ENCODE peak calls at places on chromosome 17, in eight cellular contexts. One of them, this sample, is unnamed. For H3K27me3, the result is how much of the 10 kb centered on the place peaks cover.

GRCh38 chr17:75265614-75266314 is 4.1 kb downstream of the MRPS7 start:
- DNase-seq in heart left ventricle: no peak
- DNase-seq in lung: no peak
- DNase-seq in fibroblast of lung: no peak
- DNase-seq in CD4-positive, CD25-positive, alpha-beta regulatory T cell: no peak
- DNase-seq in upper lobe of right lung: no peak
- DNase-seq in dorsolateral prefrontal cortex: no peak
- DNase-seq in SK-N-SH: peak
- DNase-seq in this sample: no peak

GRCh38 chr17:43754947-43755346 is 3.6 kb downstream of the SOST start:
- DNase-seq in upper lobe of right lung: no peak
- DNase-seq in heart left ventricle: no peak
- DNase-seq in fibroblast of lung: no peak
- DNase-seq in CD4-positive, CD25-positive, alpha-beta regulatory T cell: no peak
- DNase-seq in SK-N-SH: no peak
- DNase-seq in dorsolateral prefrontal cortex: no peak
- DNase-seq in lung: no peak
- DNase-seq in this sample: no peak

GRCh38 chr17:3536736-3537135 is 20.9 kb downstream of the TRPV3 start:
- DNase-seq in fibroblast of lung: no peak
- DNase-seq in upper lobe of right lung: no peak
- DNase-seq in CD4-positive, CD25-positive, alpha-beta regulatory T cell: no peak
- DNase-seq in dorsolateral prefrontal cortex: no peak
- DNase-seq in SK-N-SH: no peak
- DNase-seq in heart left ventricle: no peak
- DNase-seq in lung: no peak
- DNase-seq in this sample: no peak

GRCh38 chr17:67608691-67609090 is 109.0 kb upstream of the NOL11 start:
- DNase-seq in dorsolateral prefrontal cortex: no peak
- DNase-seq in heart left ventricle: no peak
- DNase-seq in upper lobe of right lung: no peak
- DNase-seq in lung: no peak
- DNase-seq in SK-N-SH: no peak
- DNase-seq in fibroblast of lung: peak
- DNase-seq in CD4-positive, CD25-positive, alpha-beta regulatory T cell: no peak
- DNase-seq in this sample: peak

GRCh38 chr17:44198721-44199552 is 747 bp downstream of the ATXN7L3 start:
- DNase-seq in dorsolateral prefrontal cortex: no peak
- DNase-seq in heart left ventricle: peak
- DNase-seq in lung: peak
- DNase-seq in CD4-positive, CD25-positive, alpha-beta regulatory T cell: peak
- DNase-seq in upper lobe of right lung: peak
- DNase-seq in fibroblast of lung: peak
- DNase-seq in SK-N-SH: peak
- DNase-seq in this sample: peak

GRCh38 chr17:19343671-19344151 is 18.8 kb downstream of the B9D1 start:
- DNase-seq in fibroblast of lung: no peak
- DNase-seq in SK-N-SH: no peak
- DNase-seq in heart left ventricle: no peak
- DNase-seq in dorsolateral prefrontal cortex: peak
- DNase-seq in CD4-positive, CD25-positive, alpha-beta regulatory T cell: no peak
- DNase-seq in lung: no peak
- DNase-seq in upper lobe of right lung: peak
- DNase-seq in this sample: no peak

GRCh38 chr17:41496803-41497484 is 7.2 kb upstream of the KRT36 start:
- DNase-seq in upper lobe of right lung: peak
- DNase-seq in CD4-positive, CD25-positive, alpha-beta regulatory T cell: peak
- DNase-seq in heart left ventricle: peak
- DNase-seq in dorsolateral prefrontal cortex: no peak
- DNase-seq in lung: peak
- DNase-seq in fibroblast of lung: peak
- DNase-seq in SK-N-SH: peak
- DNase-seq in this sample: peak

GRCh38 chr17:77831497-77832179 is 126.9 kb upstream of the TNRC6C start:
- DNase-seq in fibroblast of lung: peak
- DNase-seq in SK-N-SH: peak
- DNase-seq in CD4-positive, CD25-positive, alpha-beta regulatory T cell: no peak
- DNase-seq in upper lobe of right lung: peak
- DNase-seq in dorsolateral prefrontal cortex: peak
- DNase-seq in lung: no peak
- DNase-seq in heart left ventricle: no peak
- DNase-seq in this sample: peak

GRCh38 chr17:6374271-6374691 is 60.6 kb downstream of the AIPL1 start:
- DNase-seq in CD4-positive, CD25-positive, alpha-beta regulatory T cell: no peak
- DNase-seq in fibroblast of lung: peak
- DNase-seq in SK-N-SH: no peak
- DNase-seq in upper lobe of right lung: no peak
- DNase-seq in dorsolateral prefrontal cortex: no peak
- DNase-seq in lung: no peak
- DNase-seq in heart left ventricle: no peak
- DNase-seq in this sample: no peak

GRCh38 chr17:63780507-63780906 is 6.5 kb downstream of the DDX42 start:
- DNase-seq in fibroblast of lung: peak
- DNase-seq in SK-N-SH: no peak
- DNase-seq in heart left ventricle: no peak
- DNase-seq in dorsolateral prefrontal cortex: no peak
- DNase-seq in lung: no peak
- DNase-seq in upper lobe of right lung: no peak
- DNase-seq in CD4-positive, CD25-positive, alpha-beta regulatory T cell: no peak
- DNase-seq in this sample: no peak

GRCh38 chr17:15912416-15912955 is 32.4 kb upstream of the ADORA2B start:
- DNase-seq in lung: no peak
- DNase-seq in SK-N-SH: no peak
- DNase-seq in fibroblast of lung: no peak
- DNase-seq in heart left ventricle: no peak
- DNase-seq in CD4-positive, CD25-positive, alpha-beta regulatory T cell: no peak
- DNase-seq in dorsolateral prefrontal cortex: no peak
- DNase-seq in upper lobe of right lung: no peak
- DNase-seq in this sample: no peak

GRCh38 chr17:75511610-75512575 is 3.4 kb downstream of the CASKIN2 start:
- DNase-seq in lung: peak
- DNase-seq in upper lobe of right lung: peak
- DNase-seq in dorsolateral prefrontal cortex: no peak
- DNase-seq in fibroblast of lung: no peak
- DNase-seq in heart left ventricle: peak
- DNase-seq in CD4-positive, CD25-positive, alpha-beta regulatory T cell: no peak
- DNase-seq in SK-N-SH: no peak
- DNase-seq in this sample: no peak

GRCh38 chr17:60586288-60586974 is 13.6 kb upstream of the PPM1D start:
- DNase-seq in SK-N-SH: no peak
- DNase-seq in heart left ventricle: no peak
- DNase-seq in CD4-positive, CD25-positive, alpha-beta regulatory T cell: no peak
- DNase-seq in lung: no peak
- DNase-seq in fibroblast of lung: no peak
- DNase-seq in upper lobe of right lung: no peak
- DNase-seq in dorsolateral prefrontal cortex: no peak
- DNase-seq in this sample: no peak

GRCh38 chr17:19544366-19544765 is 10.7 kb downstream of the SLC47A1 start:
- DNase-seq in dorsolateral prefrontal cortex: no peak
- DNase-seq in lung: no peak
- DNase-seq in CD4-positive, CD25-positive, alpha-beta regulatory T cell: no peak
- DNase-seq in SK-N-SH: no peak
- DNase-seq in heart left ventricle: no peak
- DNase-seq in upper lobe of right lung: no peak
- DNase-seq in fibroblast of lung: no peak
- DNase-seq in this sample: no peak

GRCh38 chr17:38324732-38325131 is 19.0 kb downstream of the GPR179 start:
- DNase-seq in upper lobe of right lung: no peak
- DNase-seq in SK-N-SH: no peak
- DNase-seq in heart left ventricle: no peak
- DNase-seq in lung: no peak
- DNase-seq in dorsolateral prefrontal cortex: no peak
- DNase-seq in CD4-positive, CD25-positive, alpha-beta regulatory T cell: no peak
- DNase-seq in fibroblast of lung: no peak
- DNase-seq in this sample: no peak

GRCh38 chr17:69466905-69467630 is 52.6 kb downstream of the MAP2K6 start:
- DNase-seq in CD4-positive, CD25-positive, alpha-beta regulatory T cell: no peak
- DNase-seq in upper lobe of right lung: no peak
- DNase-seq in fibroblast of lung: peak
- DNase-seq in lung: no peak
- DNase-seq in heart left ventricle: no peak
- DNase-seq in SK-N-SH: peak
- DNase-seq in dorsolateral prefrontal cortex: no peak
- DNase-seq in this sample: peak

GRCh38 chr17:32928527-32929287 is 754 bp downstream of the TMEM98 start:
- DNase-seq in CD4-positive, CD25-positive, alpha-beta regulatory T cell: no peak
- DNase-seq in upper lobe of right lung: no peak
- DNase-seq in fibroblast of lung: peak
- DNase-seq in dorsolateral prefrontal cortex: no peak
- DNase-seq in heart left ventricle: no peak
- DNase-seq in lung: no peak
- DNase-seq in SK-N-SH: no peak
- DNase-seq in this sample: no peak

GRCh38 chr17:31506517-31506916 is 115.0 kb downstream of the RAB11FIP4 start:
- DNase-seq in dorsolateral prefrontal cortex: no peak
- DNase-seq in fibroblast of lung: no peak
- DNase-seq in lung: no peak
- DNase-seq in SK-N-SH: no peak
- DNase-seq in upper lobe of right lung: no peak
- DNase-seq in heart left ventricle: no peak
- DNase-seq in CD4-positive, CD25-positive, alpha-beta regulatory T cell: no peak
- DNase-seq in this sample: no peak

GRCh38 chr17:80871341-80871740 is 120.3 kb upstream of the CHMP6 start:
- DNase-seq in fibroblast of lung: no peak
- DNase-seq in lung: no peak
- DNase-seq in SK-N-SH: no peak
- DNase-seq in dorsolateral prefrontal cortex: no peak
- DNase-seq in heart left ventricle: peak
- DNase-seq in upper lobe of right lung: no peak
- DNase-seq in CD4-positive, CD25-positive, alpha-beta regulatory T cell: no peak
- DNase-seq in this sample: no peak

GRCh38 chr17:14310101-14310500 is 9.2 kb downstream of the HS3ST3B1 start:
- DNase-seq in fibroblast of lung: no peak
- DNase-seq in heart left ventricle: no peak
- DNase-seq in upper lobe of right lung: no peak
- DNase-seq in dorsolateral prefrontal cortex: no peak
- DNase-seq in CD4-positive, CD25-positive, alpha-beta regulatory T cell: no peak
- DNase-seq in SK-N-SH: no peak
- DNase-seq in lung: no peak
- DNase-seq in this sample: no peak

GRCh38 chr17:8187517-8188407 is 2.2 kb downstream of the BORCS6 start:
- DNase-seq in CD4-positive, CD25-positive, alpha-beta regulatory T cell: peak
- DNase-seq in fibroblast of lung: peak
- DNase-seq in lung: peak
- DNase-seq in heart left ventricle: peak
- DNase-seq in SK-N-SH: peak
- DNase-seq in upper lobe of right lung: peak
- DNase-seq in dorsolateral prefrontal cortex: peak
- DNase-seq in this sample: peak

GRCh38 chr17:8189041-8189710 is 804 bp downstream of the BORCS6 start:
- DNase-seq in lung: no peak
- DNase-seq in fibroblast of lung: peak
- DNase-seq in CD4-positive, CD25-positive, alpha-beta regulatory T cell: peak
- DNase-seq in upper lobe of right lung: peak
- DNase-seq in heart left ventricle: peak
- DNase-seq in dorsolateral prefrontal cortex: no peak
- DNase-seq in SK-N-SH: no peak
- DNase-seq in this sample: no peak

GRCh38 chr17:8190506-8190905 is 526 bp upstream of the BORCS6 start:
- DNase-seq in lung: no peak
- DNase-seq in dorsolateral prefrontal cortex: no peak
- DNase-seq in heart left ventricle: no peak
- DNase-seq in fibroblast of lung: no peak
- DNase-seq in CD4-positive, CD25-positive, alpha-beta regulatory T cell: no peak
- DNase-seq in upper lobe of right lung: no peak
- DNase-seq in SK-N-SH: no peak
- DNase-seq in this sample: no peak

GRCh38 chr17:8188408-8188839 is 1.6 kb downstream of the BORCS6 start:
- DNase-seq in heart left ventricle: no peak
- DNase-seq in upper lobe of right lung: peak
- DNase-seq in fibroblast of lung: no peak
- DNase-seq in CD4-positive, CD25-positive, alpha-beta regulatory T cell: peak
- DNase-seq in dorsolateral prefrontal cortex: no peak
- DNase-seq in SK-N-SH: no peak
- DNase-seq in lung: no peak
- DNase-seq in this sample: no peak

GRCh38 chr17:8189711-8190477 is at the start of gene BORCS6:
- DNase-seq in fibroblast of lung: peak
- DNase-seq in heart left ventricle: peak
- DNase-seq in SK-N-SH: peak
- DNase-seq in lung: peak
- DNase-seq in upper lobe of right lung: peak
- DNase-seq in dorsolateral prefrontal cortex: peak
- DNase-seq in CD4-positive, CD25-positive, alpha-beta regulatory T cell: peak
- DNase-seq in this sample: peak
- H3K27me3 ChIP-seq in fibroblast of lung: under half
- H3K27me3 ChIP-seq in heart left ventricle: under half
- H3K27me3 ChIP-seq in SK-N-SH: under half
- H3K27me3 ChIP-seq in lung: under half
- H3K27me3 ChIP-seq in upper lobe of right lung: under half
- H3K27me3 ChIP-seq in dorsolateral prefrontal cortex: under half
- H3K27me3 ChIP-seq in CD4-positive, CD25-positive, alpha-beta regulatory T cell: under half
- H3K27me3 ChIP-seq in this sample: under half

GRCh38 chr17:70539172-70539924 is 370.0 kb downstream of the KCNJ2 start:
- DNase-seq in CD4-positive, CD25-positive, alpha-beta regulatory T cell: no peak
- DNase-seq in SK-N-SH: no peak
- DNase-seq in fibroblast of lung: no peak
- DNase-seq in heart left ventricle: no peak
- DNase-seq in lung: no peak
- DNase-seq in dorsolateral prefrontal cortex: no peak
- DNase-seq in upper lobe of right lung: no peak
- DNase-seq in this sample: no peak

GRCh38 chr17:70535986-70536385 is 366.7 kb downstream of the KCNJ2 start:
- DNase-seq in upper lobe of right lung: no peak
- DNase-seq in dorsolateral prefrontal cortex: no peak
- DNase-seq in lung: no peak
- DNase-seq in CD4-positive, CD25-positive, alpha-beta regulatory T cell: no peak
- DNase-seq in heart left ventricle: no peak
- DNase-seq in SK-N-SH: no peak
- DNase-seq in fibroblast of lung: peak
- DNase-seq in this sample: peak
- H3K4me3 ChIP-seq in upper lobe of right lung: no peak
- H3K4me3 ChIP-seq in dorsolateral prefrontal cortex: no peak
- H3K4me3 ChIP-seq in lung: no peak
- H3K4me3 ChIP-seq in CD4-positive, CD25-positive, alpha-beta regulatory T cell: no peak
- H3K4me3 ChIP-seq in heart left ventricle: no peak
- H3K4me3 ChIP-seq in SK-N-SH: no peak
- H3K4me3 ChIP-seq in fibroblast of lung: no peak
- H3K4me3 ChIP-seq in this sample: no peak

DNA sequence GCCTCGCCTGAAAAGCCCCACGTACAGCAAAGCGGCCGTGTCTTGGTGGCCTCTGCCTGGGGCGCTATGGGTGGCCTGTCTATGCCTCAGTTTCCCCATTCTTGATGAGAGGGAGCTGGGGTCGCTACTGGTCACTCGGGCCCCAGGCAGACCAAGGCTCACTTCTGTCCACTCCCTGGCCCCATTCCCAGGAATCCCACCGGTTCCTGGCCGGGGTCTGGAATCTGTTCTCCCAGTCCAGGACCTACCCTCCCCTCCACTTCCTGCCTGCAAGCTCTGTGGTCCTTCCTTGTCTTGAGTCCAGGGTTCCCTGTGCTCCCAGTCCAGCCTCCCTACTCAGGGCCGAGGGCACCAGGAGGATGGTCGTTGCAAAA is 24.5 kb downstream of the METRNL start:
- DNase-seq in CD4-positive, CD25-positive, alpha-beta regulatory T cell: no peak
- DNase-seq in fibroblast of lung: no peak
- DNase-seq in upper lobe of right lung: no peak
- DNase-seq in heart left ventricle: no peak
- DNase-seq in SK-N-SH: no peak
- DNase-seq in dorsolateral prefrontal cortex: no peak
- DNase-seq in lung: no peak
- DNase-seq in this sample: no peak
- H3K27me3 ChIP-seq in CD4-positive, CD25-positive, alpha-beta regulatory T cell: under half
- H3K27me3 ChIP-seq in fibroblast of lung: under half
- H3K27me3 ChIP-seq in upper lobe of right lung: under half
- H3K27me3 ChIP-seq in heart left ventricle: under half
- H3K27me3 ChIP-seq in SK-N-SH: under half
- H3K27me3 ChIP-seq in dorsolateral prefrontal cortex: under half
- H3K27me3 ChIP-seq in lung: under half
- H3K27me3 ChIP-seq in this sample: under half

GRCh38 chr17:48610282-48611211 is at the start of gene HOXB7:
- DNase-seq in upper lobe of right lung: peak
- DNase-seq in dorsolateral prefrontal cortex: no peak
- DNase-seq in heart left ventricle: no peak
- DNase-seq in SK-N-SH: peak
- DNase-seq in fibroblast of lung: no peak
- DNase-seq in CD4-positive, CD25-positive, alpha-beta regulatory T cell: peak
- DNase-seq in lung: peak
- DNase-seq in this sample: peak
- H3K4me3 ChIP-seq in upper lobe of right lung: peak
- H3K4me3 ChIP-seq in dorsolateral prefrontal cortex: peak
- H3K4me3 ChIP-seq in heart left ventricle: peak
- H3K4me3 ChIP-seq in SK-N-SH: peak
- H3K4me3 ChIP-seq in fibroblast of lung: peak
- H3K4me3 ChIP-seq in CD4-positive, CD25-positive, alpha-beta regulatory T cell: peak
- H3K4me3 ChIP-seq in lung: peak
- H3K4me3 ChIP-seq in this sample: peak

This sample was measured in MG63.